ENCODE peak calls at places on chromosome 11, in four cellular contexts. One of them, this sample, is unnamed.

GRCh38 chr11:78957481-78958245 is 383.0 kb upstream of the NARS2 start:
- DNase-seq in cardiac fibroblast: peak
- DNase-seq in adrenal gland: no peak
- DNase-seq in GM13977: no peak
- DNase-seq in this sample: peak

GRCh38 chr11:13837286-13837685 is 125.2 kb upstream of the SPON1 start:
- DNase-seq in GM13977: no peak
- DNase-seq in cardiac fibroblast: peak
- DNase-seq in adrenal gland: no peak
- DNase-seq in this sample: peak

GRCh38 chr11:116053538-116053919 is 549.3 kb upstream of the CADM1 start:
- DNase-seq in cardiac fibroblast: no peak
- DNase-seq in GM13977: no peak
- DNase-seq in adrenal gland: no peak
- DNase-seq in this sample: no peak

GRCh38 chr11:92149996-92150395 is 74.6 kb upstream of the FAT3 start:
- DNase-seq in adrenal gland: no peak
- DNase-seq in GM13977: no peak
- DNase-seq in cardiac fibroblast: no peak
- DNase-seq in this sample: no peak

GRCh38 chr11:114171257-114172054 is 111.9 kb downstream of the ZBTB16 start:
- DNase-seq in adrenal gland: peak
- DNase-seq in GM13977: no peak
- DNase-seq in cardiac fibroblast: peak
- DNase-seq in this sample: no peak

GRCh38 chr11:94139421-94139820 is 10.8 kb downstream of the PANX1 start:
- DNase-seq in adrenal gland: peak
- DNase-seq in cardiac fibroblast: no peak
- DNase-seq in GM13977: no peak
- DNase-seq in this sample: no peak

GRCh38 chr11:57761301-57762234 is at the start of gene CTNND1:
- DNase-seq in adrenal gland: peak
- DNase-seq in GM13977: peak
- DNase-seq in cardiac fibroblast: peak
- DNase-seq in this sample: peak

GRCh38 chr11:117700551-117700950 is 96.5 kb downstream of the DSCAML1 start:
- DNase-seq in adrenal gland: no peak
- DNase-seq in GM13977: no peak
- DNase-seq in cardiac fibroblast: no peak
- DNase-seq in this sample: no peak

GRCh38 chr11:123801765-123802164 is 4.4 kb downstream of the OR6M1 start:
- DNase-seq in GM13977: no peak
- DNase-seq in adrenal gland: no peak
- DNase-seq in cardiac fibroblast: no peak
- DNase-seq in this sample: no peak

GRCh38 chr11:80146231-80146630 is 705.4 kb upstream of the TENM4 start:
- DNase-seq in adrenal gland: no peak
- DNase-seq in cardiac fibroblast: no peak
- DNase-seq in GM13977: no peak
- DNase-seq in this sample: peak

GRCh38 chr11:47143322-47143721 is 33.4 kb downstream of the ARFGAP2 start:
- DNase-seq in GM13977: no peak
- DNase-seq in cardiac fibroblast: peak
- DNase-seq in adrenal gland: no peak
- DNase-seq in this sample: peak

GRCh38 chr11:103035656-103036434 is 56.1 kb downstream of the DCUN1D5 start:
- DNase-seq in cardiac fibroblast: peak
- DNase-seq in GM13977: peak
- DNase-seq in adrenal gland: peak
- DNase-seq in this sample: peak

GRCh38 chr11:96125400-96125799 is 201.5 kb upstream of the MTMR2 start:
- DNase-seq in cardiac fibroblast: no peak
- DNase-seq in adrenal gland: no peak
- DNase-seq in GM13977: no peak
- DNase-seq in this sample: no peak

GRCh38 chr11:8707541-8708270 is 25.1 kb downstream of the RPL27A start:
- DNase-seq in GM13977: no peak
- DNase-seq in adrenal gland: peak
- DNase-seq in cardiac fibroblast: no peak
- DNase-seq in this sample: no peak

GRCh38 chr11:78560066-78560597 is 14.5 kb downstream of the NARS2 start:
- DNase-seq in adrenal gland: no peak
- DNase-seq in GM13977: peak
- DNase-seq in cardiac fibroblast: no peak
- DNase-seq in this sample: no peak

GRCh38 chr11:61534901-61535839 is 26.6 kb downstream of the LRRC10B start:
- DNase-seq in cardiac fibroblast: no peak
- DNase-seq in GM13977: no peak
- DNase-seq in adrenal gland: no peak
- DNase-seq in this sample: no peak

GRCh38 chr11:350723-351255 is 18.5 kb upstream of the B4GALNT4 start:
- DNase-seq in cardiac fibroblast: no peak
- DNase-seq in GM13977: no peak
- DNase-seq in adrenal gland: no peak
- DNase-seq in this sample: no peak

GRCh38 chr11:116082256-116082655 is 578.0 kb upstream of the CADM1 start:
- DNase-seq in GM13977: no peak
- DNase-seq in adrenal gland: no peak
- DNase-seq in cardiac fibroblast: no peak
- DNase-seq in this sample: no peak

GRCh38 chr11:67507242-67507890 is 596 bp downstream of the CDK2AP2 start:
- DNase-seq in cardiac fibroblast: peak
- DNase-seq in adrenal gland: peak
- DNase-seq in GM13977: no peak
- DNase-seq in this sample: peak

GRCh38 chr11:56783448-56784041 is 35.0 kb upstream of the OR9G4 start:
- DNase-seq in adrenal gland: no peak
- DNase-seq in GM13977: peak
- DNase-seq in cardiac fibroblast: peak
- DNase-seq in this sample: peak

GRCh38 chr11:117826832-117827231 is 2.3 kb upstream of the FXYD2 start:
- DNase-seq in cardiac fibroblast: no peak
- DNase-seq in GM13977: no peak
- DNase-seq in adrenal gland: no peak
- DNase-seq in this sample: no peak

GRCh38 chr11:20158597-20159257 is 1.5 kb downstream of the DBX1 start:
- DNase-seq in cardiac fibroblast: peak
- DNase-seq in adrenal gland: peak
- DNase-seq in GM13977: peak
- DNase-seq in this sample: peak

GRCh38 chr11:1931791-1932480 is 12.4 kb downstream of the TNNT3 start:
- DNase-seq in GM13977: peak
- DNase-seq in cardiac fibroblast: no peak
- DNase-seq in adrenal gland: peak
- DNase-seq in this sample: no peak

GRCh38 chr11:59182457-59183151 is 10.7 kb downstream of the DTX4 start:
- DNase-seq in adrenal gland: no peak
- DNase-seq in GM13977: peak
- DNase-seq in cardiac fibroblast: no peak
- DNase-seq in this sample: no peak

GRCh38 chr11:5246772-5247478 is 2.7 kb downstream of the HBG1 start:
- DNase-seq in GM13977: no peak
- DNase-seq in adrenal gland: no peak
- DNase-seq in cardiac fibroblast: no peak
- DNase-seq in this sample: no peak
- TF ChIP-seq CTCF in GM13977: no peak
- TF ChIP-seq CTCF in adrenal gland: no peak
- TF ChIP-seq CTCF in cardiac fibroblast: no peak
- TF ChIP-seq CTCF in this sample: no peak

GRCh38 chr11:25734592-25735211 is 597.2 kb upstream of the ANO3 start:
- DNase-seq in GM13977: no peak
- DNase-seq in cardiac fibroblast: peak
- DNase-seq in adrenal gland: no peak
- DNase-seq in this sample: peak

GRCh38 chr11:25737071-25737675 is 594.8 kb upstream of the ANO3 start:
- DNase-seq in cardiac fibroblast: no peak
- DNase-seq in GM13977: no peak
- DNase-seq in adrenal gland: no peak
- DNase-seq in this sample: no peak

DNA sequence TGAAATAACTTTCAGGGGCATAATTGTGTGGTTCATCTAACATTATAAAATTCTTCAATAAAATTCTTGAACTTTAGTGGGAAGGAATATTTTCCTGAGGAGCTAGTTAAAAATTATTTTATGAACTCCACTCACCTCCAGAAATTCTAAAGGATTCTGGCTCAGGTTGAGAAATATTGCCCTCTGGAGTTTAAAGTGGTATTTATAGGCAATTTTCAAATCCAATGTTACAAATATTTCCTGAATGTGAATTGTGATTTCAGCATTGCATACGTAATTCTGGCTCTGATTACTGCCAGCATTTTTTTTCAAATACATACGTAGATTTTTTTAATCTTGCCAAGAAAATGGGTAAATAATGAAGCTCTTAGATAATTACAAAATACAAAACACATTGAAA is 598.2 kb upstream of the ANO3 start:
- DNase-seq in GM13977: no peak
- DNase-seq in cardiac fibroblast: peak
- DNase-seq in adrenal gland: no peak
- DNase-seq in this sample: no peak
- TF ChIP-seq CTCF in GM13977: no peak
- TF ChIP-seq CTCF in cardiac fibroblast: no peak
- TF ChIP-seq CTCF in adrenal gland: no peak
- TF ChIP-seq CTCF in this sample: no peak

DNA sequence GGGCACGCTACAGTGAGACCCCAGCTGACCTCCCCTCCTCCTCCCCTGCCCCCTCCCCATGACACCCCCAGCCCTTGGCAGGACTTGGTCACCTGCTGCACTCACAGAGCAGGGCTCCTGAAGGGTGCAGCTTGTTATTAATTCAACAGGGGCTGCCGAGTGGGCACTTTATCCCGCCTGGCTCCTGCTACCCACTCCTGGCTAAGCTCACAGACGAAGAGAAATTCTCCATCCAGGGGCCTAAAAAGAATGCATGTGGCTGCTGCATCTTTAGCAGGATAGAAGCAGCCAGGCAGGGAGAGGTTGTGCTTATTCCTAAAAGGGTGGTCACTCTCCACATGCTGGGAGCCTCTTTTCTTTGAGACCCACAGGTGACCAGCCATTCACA is 40.3 kb downstream of the GALNT18 start:
- DNase-seq in cardiac fibroblast: no peak
- DNase-seq in GM13977: no peak
- DNase-seq in adrenal gland: no peak
- DNase-seq in this sample: no peak
- TF ChIP-seq CTCF in cardiac fibroblast: no peak
- TF ChIP-seq CTCF in GM13977: no peak
- TF ChIP-seq CTCF in adrenal gland: no peak
- TF ChIP-seq CTCF in this sample: no peak

DNA sequence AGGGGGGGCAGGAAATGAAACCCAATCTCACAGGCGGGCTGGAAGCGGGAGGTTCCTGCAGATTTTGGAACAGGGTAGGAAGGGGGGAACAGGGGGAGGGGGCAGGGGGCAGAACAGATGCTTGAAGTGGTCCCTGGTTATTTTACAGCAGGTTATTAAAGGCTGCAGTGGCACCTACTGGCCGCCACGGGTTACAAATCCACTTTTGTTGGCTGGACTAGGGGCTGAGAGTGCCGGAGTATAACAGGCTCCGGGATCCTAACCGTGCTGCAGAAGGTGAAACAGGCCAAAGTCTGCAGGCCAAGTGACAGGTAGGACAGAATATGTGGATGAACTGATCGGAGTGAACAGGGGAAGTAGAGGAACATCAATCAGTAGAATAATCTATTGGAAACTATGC is 2.5 kb downstream of the ROBO3 start:
- DNase-seq in GM13977: peak
- DNase-seq in adrenal gland: no peak
- DNase-seq in cardiac fibroblast: peak
- DNase-seq in this sample: peak
- TF ChIP-seq CTCF in GM13977: peak
- TF ChIP-seq CTCF in adrenal gland: peak
- TF ChIP-seq CTCF in cardiac fibroblast: peak
- TF ChIP-seq CTCF in this sample: peak

DNA sequence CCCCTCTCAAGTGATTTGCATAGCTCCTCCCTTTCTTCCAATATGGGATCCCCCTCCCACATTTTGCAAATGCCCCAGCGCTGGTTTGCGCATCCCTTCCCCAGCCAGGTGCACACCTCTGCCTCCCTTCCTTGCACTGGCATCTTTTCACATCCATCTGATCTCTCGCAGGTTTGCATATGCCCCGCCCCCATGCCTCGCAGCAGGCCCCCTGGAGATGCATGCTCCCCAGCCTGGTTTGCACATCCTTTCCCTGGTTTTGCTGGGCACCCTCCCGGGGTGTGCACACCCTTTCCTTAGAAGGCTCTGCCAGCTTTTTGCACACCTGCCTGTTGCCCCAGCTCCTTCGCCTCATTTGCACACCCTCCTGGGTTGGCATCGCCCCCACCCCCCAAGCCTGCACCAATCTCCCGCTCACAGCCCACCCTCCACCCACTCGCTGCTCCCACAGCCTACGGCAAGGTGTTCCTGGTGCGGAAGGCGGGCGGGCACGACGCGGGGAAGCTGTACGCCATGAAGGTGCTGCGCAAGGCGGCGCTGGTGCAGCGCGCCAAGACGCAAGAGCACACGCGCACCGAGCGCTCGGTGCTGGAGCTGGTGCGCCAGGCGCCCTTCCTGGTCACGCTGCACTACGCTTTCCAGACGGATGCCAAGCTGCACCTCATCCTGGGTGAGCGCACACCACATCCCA is 895 bp downstream of the RPS6KA4 start:
- DNase-seq in cardiac fibroblast: no peak
- DNase-seq in adrenal gland: no peak
- DNase-seq in GM13977: no peak
- DNase-seq in this sample: no peak
- TF ChIP-seq CTCF in cardiac fibroblast: no peak
- TF ChIP-seq CTCF in adrenal gland: no peak
- TF ChIP-seq CTCF in GM13977: peak
- TF ChIP-seq CTCF in this sample: peak

GRCh38 chr11:43649501-43649900 is 31.0 kb upstream of the HSD17B12 start:
- DNase-seq in cardiac fibroblast: no peak
- DNase-seq in GM13977: no peak
- DNase-seq in adrenal gland: no peak
- DNase-seq in this sample: no peak
- TF ChIP-seq CTCF in cardiac fibroblast: no peak
- TF ChIP-seq CTCF in GM13977: no peak
- TF ChIP-seq CTCF in adrenal gland: no peak
- TF ChIP-seq CTCF in this sample: no peak